ENCODE peak calls at places on chromosomes 4 and X, in seven cellular contexts. B is mucosa of gallbladder; S is T-helper 2 cell; Q is GM20000; G is stimulated activated CD4-positive, alpha-beta T cell treated with anti-CD3 and anti-CD28 coated beads, TNF-alpha, amount 100 ng/mL, for 48 hours; H is LHCN-M2; U is AG20443. K is an unnamed sample.

GRCh38 chrX:130028196-130028595 is 45.8 kb downstream of the BCORL1 start:
- DNase-seq in Q (peak; percentile 13), H (peak; percentile 8), B (peak; percentile 26), G (no peak), S (peak; percentile 25), U (peak; percentile 54), K (peak; percentile 5)

GRCh38 chr4:21884615-21885014 is 64.0 kb downstream of the KCNIP4 start:
- DNase-seq in G (no peak), Q (no peak), B (no peak), H (no peak), U (no peak), S (no peak), K (no peak)

GRCh38 chrX:1448793-1449580 is 3.7 kb downstream of the ASMTL start:
- DNase-seq in U (no peak), S (no peak), G (no peak), H (no peak), B (no peak), Q (no peak), K (no peak)

GRCh38 chr4:32519060-32519459 is 1798.9 kb downstream of the PCDH7 start:
- DNase-seq in G (no peak), Q (no peak), U (no peak), S (no peak), B (no peak), H (no peak), K (no peak)

GRCh38 chr4:102387552-102388150 is 42.4 kb upstream of the SLC39A8 start:
- DNase-seq in B (no peak), U (no peak), S (no peak), H (no peak), Q (no peak), G (no peak), K (no peak)

GRCh38 chr4:42865572-42866189 is 26.8 kb upstream of the GRXCR1 start:
- DNase-seq in G (peak; percentile 3), Q (peak; percentile 23), S (no peak), U (peak; percentile 48), B (peak; percentile 47), H (peak; percentile 4), K (peak; percentile 48)

GRCh38 chr4:4671774-4672349 is 130.0 kb upstream of the STX18 start:
- DNase-seq in G (no peak), S (no peak), Q (no peak), B (no peak), U (no peak), H (no peak), K (no peak)

GRCh38 chr4:14646831-14647230 is 355.4 kb upstream of the CPEB2 start:
- DNase-seq in B (no peak), H (peak; percentile 75), G (no peak), U (no peak), Q (no peak), S (no peak), K (no peak)

GRCh38 chr4:79292008-79292407 is 33.9 kb downstream of the NAA11 start:
- DNase-seq in S (no peak), Q (peak; percentile 18), U (no peak), B (no peak), G (no peak), H (no peak), K (no peak)

GRCh38 chrX:16577483-16578029 is 72.4 kb upstream of the S100G start:
- DNase-seq in H (no peak), G (no peak), B (no peak), S (no peak), Q (no peak), U (no peak), K (no peak)

GRCh38 chrX:17769701-17770269 is 32.5 kb downstream of the SCML1 start:
- DNase-seq in Q (no peak), G (no peak), H (no peak), B (no peak), S (no peak), U (no peak), K (no peak)

GRCh38 chr4:54322817-54323417 is 93.8 kb downstream of the PDGFRA start:
- DNase-seq in Q (peak; percentile 86), B (peak; percentile 68), G (peak; percentile 17), H (peak; percentile 44), S (no peak), U (peak; percentile 81), K (peak; percentile 60)

GRCh38 chr4:112853662-112854256 is 195.7 kb upstream of the ANK2 start:
- DNase-seq in Q (no peak), U (no peak), H (peak; percentile 10), G (no peak), S (no peak), B (no peak), K (no peak)

GRCh38 chr4:83241132-83241531 is 43.5 kb downstream of the COQ2 start:
- DNase-seq in U (no peak), B (no peak), G (no peak), S (no peak), Q (no peak), H (no peak), K (no peak)

GRCh38 chr4:83890231-83890630 is 354.3 kb downstream of the GPAT3 start:
- DNase-seq in B (no peak), S (no peak), H (peak; percentile 25), U (no peak), G (no peak), Q (no peak), K (no peak)

GRCh38 chr4:87481342-87481741 is 47.8 kb downstream of the SPARCL1 start:
- DNase-seq in U (no peak), B (no peak), H (no peak), S (no peak), G (no peak), Q (no peak), K (no peak)

GRCh38 chrX:47597222-47597621 is 15.0 kb downstream of the TIMP1 start:
- DNase-seq in G (no peak), U (no peak), S (no peak), H (no peak), Q (no peak), B (no peak), K (no peak)

GRCh38 chr4:74661427-74662171 is 132.7 kb downstream of the BTC start:
- DNase-seq in S (no peak), G (no peak), U (no peak), B (no peak), Q (no peak), H (peak; percentile 36), K (no peak)

GRCh38 chr4:82754546-82755165 is 43.9 kb downstream of the SCD5 start:
- DNase-seq in G (no peak), B (no peak), H (no peak), U (no peak), Q (no peak), S (no peak), K (no peak)

GRCh38 chr4:71732706-71733105 is 51.2 kb downstream of the GC start:
- DNase-seq in G (no peak), U (peak; percentile 40), B (no peak), Q (peak; percentile 11), S (no peak), H (peak; percentile 1), K (no peak)

GRCh38 chr4:61411241-61411640 is 211.1 kb downstream of the ADGRL3 start:
- DNase-seq in B (no peak), H (no peak), Q (no peak), G (no peak), S (no peak), U (no peak), K (no peak)

GRCh38 chr4:116180056-116180690 is 905.2 kb downstream of the TRAM1L1 start:
- DNase-seq in B (no peak), S (no peak), Q (peak; percentile 8), G (no peak), H (peak; percentile 10), U (peak; percentile 5), K (no peak)

GRCh38 chr4:152953514-152953913 is 17.4 kb downstream of the FHDC1 start:
- DNase-seq in Q (no peak), G (no peak), U (no peak), H (no peak), S (no peak), B (no peak), K (no peak)

GRCh38 chr4:69707807-69708206 is 52.6 kb downstream of the SULT1B1 start:
- DNase-seq in H (no peak), Q (no peak), S (no peak), B (no peak), U (no peak), G (no peak), K (peak; percentile 44)

GRCh38 chrX:101550825-101551767 is 749 bp downstream of the ARMCX1 start:
- DNase-seq in G (no peak), S (no peak), Q (no peak), H (peak; percentile 36), U (peak; percentile 76), B (no peak), K (peak; percentile 15)

GRCh38 chr4:151287409-151287808 is 10.4 kb downstream of the PRSS48 start:
- DNase-seq in Q (no peak), U (no peak), S (no peak), H (no peak), G (no peak), B (no peak), K (no peak)

GRCh38 chrX:147913570-147913969 is 1.9 kb downstream of the FMR1 start:
- DNase-seq in H (no peak), Q (no peak), U (no peak), G (no peak), B (no peak), S (no peak), K (no peak)

GRCh38 chr4:122894802-122895201 is 27.6 kb downstream of the NUDT6 start:
- DNase-seq in Q (no peak), U (no peak), G (no peak), S (no peak), H (no peak), B (no peak), K (no peak)